ENCODE peak calls at places on chromosomes 11 and 22, in eight cellular contexts. N is left lung, A is DND-41, R is IMR-90, S is body of pancreas, K is lung, O is adrenal gland, L is iPS DF 6.9. M is an unnamed sample.

GRCh38 chr11:130209944-130210854 is 50.6 kb downstream of the ST14 start:
- DNase-seq in L (no peak), R (no peak), O (no peak), A (no peak), N (peak), S (no peak), K (peak), M (no peak)

GRCh38 chr11:18727499-18728236 is 1.7 kb upstream of the IGSF22 start:
- DNase-seq in K (no peak), S (peak), O (peak), A (peak), R (peak), N (no peak), L (peak), M (peak)

GRCh38 chr22:45579306-45579705 is 76.6 kb downstream of the FBLN1 start:
- DNase-seq in N (no peak), R (no peak), S (no peak), O (no peak), L (no peak), A (no peak), K (no peak), M (no peak)

GRCh38 chr11:65090628-65091027 is 5.4 kb upstream of the VPS51 start:
- DNase-seq in K (no peak), O (no peak), S (no peak), A (no peak), R (no peak), L (no peak), N (no peak), M (no peak)

GRCh38 chr11:1005913-1006312 is 30.6 kb downstream of the MUC6 start:
- DNase-seq in L (no peak), S (peak), O (no peak), A (no peak), K (no peak), N (no peak), R (no peak), M (no peak)

GRCh38 chr11:1224491-1225385 is 1.9 kb downstream of the MUC5B start:
- DNase-seq in R (no peak), A (no peak), K (no peak), L (no peak), O (no peak), N (peak), S (peak), M (no peak)

GRCh38 chr11:11230802-11231562 is 122.1 kb downstream of the CSNK2A3 start:
- DNase-seq in L (peak), A (peak), O (no peak), N (no peak), R (no peak), K (no peak), S (no peak), M (no peak)

GRCh38 chr11:16087886-16088285 is 268.5 kb downstream of the SOX6 start:
- DNase-seq in O (no peak), S (no peak), A (no peak), K (no peak), R (no peak), L (no peak), N (no peak), M (no peak)

GRCh38 chr11:122215244-122215992 is 99.4 kb upstream of the BLID start:
- DNase-seq in K (peak), R (peak), N (peak), L (peak), A (peak), O (peak), S (peak), M (peak)

GRCh38 chr11:9535189-9535781 is 38.2 kb upstream of the WEE1 start:
- DNase-seq in K (peak), A (peak), L (peak), N (peak), S (peak), R (peak), O (peak), M (peak)

GRCh38 chr11:36069576-36070214 is 125.8 kb downstream of the LDLRAD3 start:
- DNase-seq in K (no peak), N (no peak), O (peak), A (no peak), S (no peak), R (no peak), L (no peak), M (peak)

GRCh38 chr11:110433393-110434333 is 3.9 kb downstream of the FDX1 start:
- DNase-seq in K (no peak), A (no peak), R (peak), O (no peak), N (no peak), L (no peak), S (no peak), M (no peak)

GRCh38 chr11:120662071-120662611 is 150.6 kb downstream of the GRIK4 start:
- DNase-seq in A (no peak), O (peak), N (no peak), S (no peak), R (no peak), K (no peak), L (no peak), M (peak)

GRCh38 chr11:128691802-128692749 is 1.8 kb upstream of the FLI1 start:
- DNase-seq in N (no peak), S (no peak), L (no peak), O (no peak), R (no peak), K (no peak), A (no peak), M (no peak)
- H3K27ac ChIP-seq in N (peak), S (peak), L (no peak), O (no peak), R (no peak), K (peak), A (no peak), M (no peak)

GRCh38 chr11:112249871-112250590 is 10.6 kb downstream of the PLET1 start:
- DNase-seq in L (no peak), O (no peak), N (no peak), K (no peak), A (no peak), S (no peak), R (no peak), M (no peak)

GRCh38 chr11:112253605-112254242 is 6.9 kb downstream of the PLET1 start:
- DNase-seq in S (no peak), R (no peak), N (no peak), K (no peak), O (no peak), L (no peak), A (no peak), M (no peak)

GRCh38 chr11:112260490-112260889 is at the start of gene PLET1:
- DNase-seq in A (no peak), R (peak), L (no peak), O (no peak), K (no peak), S (no peak), N (no peak), M (no peak)

GRCh38 chr11:112255075-112255739 is 5.5 kb downstream of the PLET1 start:
- DNase-seq in O (peak), A (no peak), R (peak), L (no peak), K (no peak), S (peak), N (no peak), M (no peak)
- H3K27ac ChIP-seq in O (no peak), A (no peak), R (peak), L (no peak), K (no peak), S (no peak), N (no peak), M (no peak)

GRCh38 chr22:36776722-36777121 is 803 bp upstream of the IFT27 start:
- DNase-seq in S (no peak), A (no peak), R (no peak), N (no peak), L (no peak), K (no peak), O (no peak), M (no peak)
- H3K27ac ChIP-seq in S (no peak), A (peak), R (no peak), N (peak), L (no peak), K (no peak), O (no peak), M (peak)

DNA sequence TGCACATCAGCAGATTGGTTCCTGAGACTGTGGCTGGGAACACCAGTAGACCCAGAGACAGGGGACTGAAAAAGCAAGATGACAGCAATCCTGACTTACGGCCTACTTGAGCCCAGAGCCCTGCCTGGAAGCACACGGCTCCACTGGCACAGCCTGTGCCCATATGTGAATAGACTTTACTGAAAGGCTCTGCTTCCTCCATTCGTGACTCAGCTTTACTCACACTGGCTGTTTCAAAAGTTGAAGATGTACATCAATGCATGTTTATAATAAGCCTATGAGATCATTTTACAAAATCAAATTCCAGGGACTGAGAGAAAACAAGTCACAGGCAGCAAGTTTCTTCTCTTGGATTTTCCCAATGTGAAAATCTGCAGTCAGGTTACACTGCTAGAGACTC is 134.7 kb upstream of the TEAD1 start:
- DNase-seq in L (no peak), O (no peak), N (no peak), A (no peak), K (no peak), R (peak), S (no peak), M (no peak)
- H3K27ac ChIP-seq in L (no peak), O (no peak), N (peak), A (no peak), K (no peak), R (peak), S (no peak), M (no peak)

DNA sequence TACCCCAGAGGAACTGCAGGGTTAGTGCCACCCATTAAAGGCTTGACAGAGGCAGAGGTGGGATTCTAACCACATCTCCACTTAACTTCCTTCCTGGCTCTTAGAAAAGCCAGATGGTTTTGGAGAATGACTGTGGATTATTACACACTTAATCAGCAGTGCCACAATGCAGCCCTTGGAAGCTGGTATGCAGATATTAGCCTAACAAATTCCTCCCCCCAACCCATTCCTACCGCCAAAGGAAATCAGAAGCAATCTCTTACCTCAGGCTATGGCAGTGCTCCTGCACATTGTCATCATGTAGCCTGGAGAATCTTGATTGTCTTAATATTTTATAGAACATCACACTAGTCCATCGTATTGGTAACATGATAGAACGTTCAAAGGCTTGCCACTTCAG is 23.1 kb upstream of the NRGN start:
- DNase-seq in L (no peak), K (no peak), N (no peak), R (peak), O (no peak), S (no peak), A (no peak), M (no peak)
- H3K27ac ChIP-seq in L (no peak), K (no peak), N (peak), R (no peak), O (no peak), S (no peak), A (no peak), M (no peak)

GRCh38 chr11:14334193-14334592 is 24.8 kb downstream of the RRAS2 start:
- DNase-seq in K (no peak), O (no peak), R (no peak), N (no peak), L (no peak), A (no peak), S (no peak), M (no peak)

GRCh38 chr11:14339356-14339755 is 19.6 kb downstream of the RRAS2 start:
- DNase-seq in R (no peak), L (no peak), A (no peak), K (no peak), N (no peak), O (no peak), S (no peak), M (no peak)

GRCh38 chr11:14336507-14337503 is 22.2 kb downstream of the RRAS2 start:
- DNase-seq in A (no peak), R (peak), N (no peak), O (no peak), S (no peak), L (no peak), K (no peak), M (no peak)

GRCh38 chr11:14334893-14335292 is 24.1 kb downstream of the RRAS2 start:
- DNase-seq in O (no peak), S (no peak), A (no peak), N (no peak), L (no peak), K (no peak), R (no peak), M (no peak)

GRCh38 chr11:14335712-14336111 is 23.3 kb downstream of the RRAS2 start:
- DNase-seq in L (no peak), R (no peak), N (no peak), K (no peak), O (no peak), S (no peak), A (no peak), M (no peak)
- H3K27ac ChIP-seq in L (no peak), R (no peak), N (no peak), K (no peak), O (no peak), S (no peak), A (peak), M (no peak)

GRCh38 chr11:33651555-33651954 is 49.1 kb downstream of the C11orf91 start:
- DNase-seq in L (no peak), O (no peak), S (no peak), R (no peak), A (no peak), K (no peak), N (no peak), M (no peak)

GRCh38 chr11:33649944-33650343 is 50.7 kb downstream of the C11orf91 start:
- DNase-seq in L (no peak), N (no peak), K (no peak), S (no peak), A (no peak), O (no peak), R (no peak), M (no peak)

GRCh38 chr11:33652930-33653329 is 47.7 kb downstream of the C11orf91 start:
- DNase-seq in S (no peak), N (no peak), A (no peak), L (no peak), R (no peak), O (no peak), K (no peak), M (no peak)

GRCh38 chr11:33652407-33652806 is 48.2 kb downstream of the C11orf91 start:
- DNase-seq in K (no peak), A (no peak), R (no peak), N (no peak), S (no peak), L (no peak), O (no peak), M (no peak)

DNA sequence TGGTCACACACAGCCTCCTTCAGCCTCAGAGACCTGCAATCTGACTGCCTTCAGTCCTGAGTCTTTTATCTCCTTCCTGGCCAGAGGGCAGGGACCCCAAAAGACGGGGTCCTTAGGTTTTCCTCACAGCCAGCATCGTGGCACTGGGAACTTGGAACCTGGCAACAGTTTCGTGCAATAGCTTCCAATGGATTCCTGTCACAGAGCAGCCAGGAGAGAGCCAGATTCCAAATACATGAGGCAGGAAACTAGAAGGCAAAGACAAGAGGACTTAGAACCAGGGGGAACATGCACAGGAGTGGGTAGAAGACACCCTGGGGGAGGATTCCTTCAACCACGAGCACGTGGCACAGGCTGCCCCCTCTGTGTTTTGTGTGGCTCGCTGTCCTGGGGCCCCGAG is 48.6 kb downstream of the C11orf91 start:
- DNase-seq in S (no peak), R (peak), K (no peak), A (no peak), N (no peak), O (no peak), L (no peak), M (no peak)
- H3K27ac ChIP-seq in S (no peak), R (no peak), K (no peak), A (no peak), N (no peak), O (no peak), L (no peak), M (no peak)

DNA sequence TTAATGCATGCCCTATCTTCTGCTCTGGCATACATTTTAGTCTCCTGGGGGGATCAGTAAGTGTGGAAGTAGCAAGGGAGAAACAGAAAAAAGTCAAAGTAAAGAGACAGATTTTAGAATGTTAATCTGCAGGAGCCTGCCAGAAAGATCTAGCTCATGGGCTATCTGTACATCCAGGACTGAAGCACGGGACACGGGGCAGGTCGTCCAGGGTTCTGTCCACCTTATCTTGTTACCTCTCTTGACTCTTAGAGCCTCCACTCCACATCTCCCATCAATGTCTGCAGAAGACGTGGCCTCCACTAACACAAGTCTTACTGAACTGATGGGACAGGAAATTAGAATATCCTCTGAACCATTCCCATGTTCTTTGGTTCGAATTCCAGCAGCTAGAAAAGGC is 1.7 kb upstream of the SLC43A3 start:
- DNase-seq in A (no peak), N (peak), S (no peak), O (no peak), K (no peak), L (no peak), R (no peak), M (no peak)
- H3K27ac ChIP-seq in A (no peak), N (peak), S (peak), O (no peak), K (no peak), L (no peak), R (no peak), M (no peak)